ENCODE peak calls at places on chromosomes 4 and X, in five cellular contexts. K, T, J, Y and U are unnamed samples.

GRCh38 chr4:47528651-47529050 is 43.6 kb downstream of the ATP10D start:
- DNase-seq in K (no peak), Y (peak; percentile 66), J (no peak), T (no peak), U (no peak)

GRCh38 chr4:83852085-83852451 is 316.2 kb downstream of the GPAT3 start:
- DNase-seq in T (no peak), Y (peak; percentile 71), J (no peak), K (no peak), U (no peak)

GRCh38 chr4:109559625-109559982 is 442 bp upstream of the MCUB start:
- DNase-seq in T (peak; percentile 19), Y (no peak), J (no peak), K (no peak), U (no peak)

GRCh38 chrX:37361596-37361995 is 12.4 kb downstream of the PRRG1 start:
- DNase-seq in T (no peak), Y (no peak), J (no peak), K (no peak), U (no peak)

GRCh38 chr4:168781341-168781740 is 228.7 kb downstream of the CBR4 start:
- DNase-seq in J (no peak), T (no peak), Y (no peak), K (no peak), U (no peak)

GRCh38 chr4:168496834-168497233 is at the start of gene PALLD:
- DNase-seq in Y (no peak), K (no peak), J (no peak), T (no peak), U (no peak)

GRCh38 chr4:150009533-150009932 is 68.7 kb upstream of the DCLK2 start:
- DNase-seq in Y (peak; percentile 57), T (no peak), K (no peak), J (no peak), U (no peak)

GRCh38 chrX:120672389-120672788 is 42.5 kb upstream of the C1GALT1C1 start:
- DNase-seq in T (no peak), Y (peak; percentile 86), J (no peak), K (no peak), U (no peak)

GRCh38 chr4:2416564-2417195 is 1.8 kb downstream of the ZFYVE28 start:
- DNase-seq in T (peak; percentile 44), K (peak; percentile 62), Y (peak; percentile 58), J (no peak), U (peak; percentile 54)

GRCh38 chr4:11428701-11429571 is at the start of gene HS3ST1:
- DNase-seq in K (peak; percentile 89), Y (peak; percentile 72), T (peak; percentile 71), J (no peak), U (peak; percentile 94)

GRCh38 chr4:6941796-6942195 is 32.2 kb downstream of the TBC1D14 start:
- DNase-seq in K (no peak), J (no peak), Y (no peak), T (no peak), U (no peak)